ENCODE peak calls at places on chromosomes 2 and 18, in four cellular contexts. K is HepG2, S is K562, Y is GM12878. B is an unnamed sample.

GRCh38 chr2:106886916-106887758 is 1.2 kb upstream of the ST6GAL2 start:
- DNase-seq in K (no peak), S (no peak), Y (no peak), B (peak; percentile 14)

GRCh38 chr2:167381349-167381748 is 493.1 kb downstream of the XIRP2 start:
- DNase-seq in K (no peak), S (no peak), Y (no peak), B (no peak)

GRCh38 chr2:27209621-27210401 is 2.0 kb upstream of the ATRAID start:
- DNase-seq in K (peak; percentile 76), S (no peak), Y (no peak), B (no peak)

GRCh38 chr18:76528477-76529432 is 33.7 kb upstream of the ZNF516 start:
- DNase-seq in K (peak; percentile 50), S (no peak), Y (peak; percentile 13), B (no peak)

GRCh38 chr2:163465440-163465839 is 270.4 kb downstream of the FIGN start:
- DNase-seq in K (no peak), S (no peak), Y (no peak), B (no peak)

GRCh38 chr2:88187038-88187676 is 17.0 kb downstream of the THNSL2 start:
- DNase-seq in K (peak; percentile 70), S (peak; percentile 67), Y (no peak), B (peak; percentile 68)

GRCh38 chr2:11850082-11850481 is 103.7 kb downstream of the LPIN1 start:
- DNase-seq in K (no peak), S (no peak), Y (no peak), B (no peak)

GRCh38 chr18:79367989-79368388 is 27.7 kb upstream of the NFATC1 start:
- DNase-seq in K (no peak), S (no peak), Y (no peak), B (no peak)

GRCh38 chr2:143398701-143399260 is 269.6 kb downstream of the ARHGAP15 start:
- DNase-seq in K (no peak), S (no peak), Y (no peak), B (no peak)

GRCh38 chr2:126227250-126227649 is 428.7 kb upstream of the GYPC start:
- DNase-seq in K (no peak), S (no peak), Y (no peak), B (no peak)

GRCh38 chr2:35871672-35872071 is 483.9 kb upstream of the CRIM1 start:
- DNase-seq in K (peak; percentile 15), S (no peak), Y (no peak), B (peak; percentile 32)

GRCh38 chr2:1683297-1683696 is 61.0 kb downstream of the PXDN start:
- DNase-seq in K (no peak), S (no peak), Y (no peak), B (no peak)

GRCh38 chr2:134228493-134228903 is 25.4 kb upstream of the MGAT5 start:
- DNase-seq in K (peak; percentile 72), S (peak; percentile 37), Y (no peak), B (peak; percentile 20)

GRCh38 chr2:239748811-239749210 is 276.3 kb downstream of the NDUFA10 start:
- DNase-seq in K (no peak), S (no peak), Y (no peak), B (no peak)

GRCh38 chr2:86622878-86623548 is 652 bp downstream of the RNF103 start:
- DNase-seq in K (no peak), S (peak; percentile 77), Y (no peak), B (peak; percentile 33)

GRCh38 chr2:168160897-168161296 is 86.5 kb downstream of the STK39 start:
- DNase-seq in K (peak; percentile 60), S (peak; percentile 33), Y (no peak), B (peak; percentile 31)

GRCh38 chr18:74957588-74958224 is 251.2 kb downstream of the PTGR3 start:
- DNase-seq in K (no peak), S (no peak), Y (no peak), B (no peak)

GRCh38 chr2:100819365-100820345 is at the start of gene NPAS2:
- DNase-seq in K (peak; percentile 35), S (peak; percentile 18), Y (no peak), B (peak; percentile 67)

GRCh38 chr2:219997341-219997851 is 370.0 kb downstream of the SLC4A3 start:
- DNase-seq in K (no peak), S (peak; percentile 14), Y (no peak), B (peak; percentile 42)

GRCh38 chr2:197952540-197953202 is 148.3 kb downstream of the PLCL1 start:
- DNase-seq in K (no peak), S (no peak), Y (peak; percentile 24), B (no peak)
- TF ChIP-seq FOXM1 in K (no peak), S (no peak), Y (no peak), B (no peak)

GRCh38 chr2:173963323-173963816 is 1.8 kb downstream of the SP3 start:
- DNase-seq in K (peak; percentile 71), S (no peak), Y (no peak), B (peak; percentile 27)
- TF ChIP-seq FOXK2 in K (no peak), S (no peak), Y (no peak), B (no peak)

GRCh38 chr18:48663931-48664847 is 125.4 kb downstream of the CTIF start:
- DNase-seq in K (peak; percentile 42), S (peak; percentile 72), Y (no peak), B (peak; percentile 74)
- TF ChIP-seq BHLHE40 in K (peak; percentile 11), S (no peak), Y (no peak), B (no peak)

GRCh38 chr2:8682719-8683667 is 1.1 kb downstream of the ID2 start:
- DNase-seq in K (peak; percentile 72), S (no peak), Y (no peak), B (no peak)

GRCh38 chr2:8685697-8686358 is 4.0 kb downstream of the ID2 start:
- DNase-seq in K (peak; percentile 48), S (peak; percentile 83), Y (no peak), B (peak; percentile 73)

GRCh38 chr2:8684885-8685696 is 3.2 kb downstream of the ID2 start:
- DNase-seq in K (peak; percentile 59), S (peak; percentile 56), Y (no peak), B (no peak)

GRCh38 chr2:8681786-8682692 is at the start of gene ID2:
- DNase-seq in K (peak; percentile 99), S (peak; percentile 98), Y (peak; percentile 88), B (peak; percentile 93)

GRCh38 chr2:8684421-8684884 is 2.6 kb downstream of the ID2 start:
- DNase-seq in K (peak; percentile 63), S (peak; percentile 23), Y (peak; percentile 40), B (no peak)
- TF ChIP-seq FOXM1 in K (no peak), S (no peak), Y (no peak), B (no peak)

GRCh38 chr2:28545590-28546195 is 49.8 kb downstream of the PLB1 start:
- DNase-seq in K (peak; percentile 23), S (no peak), Y (no peak), B (no peak)

GRCh38 chr2:28543316-28544068 is 47.6 kb downstream of the PLB1 start:
- DNase-seq in K (no peak), S (no peak), Y (no peak), B (no peak)

GRCh38 chr2:28544915-28545589 is 49.2 kb downstream of the PLB1 start:
- DNase-seq in K (peak; percentile 85), S (no peak), Y (no peak), B (no peak)

GRCh38 chr2:28544405-28544914 is 48.6 kb downstream of the PLB1 start:
- DNase-seq in K (peak; percentile 92), S (no peak), Y (no peak), B (no peak)

GRCh38 chr2:28544069-28544346 is 48.1 kb downstream of the PLB1 start:
- DNase-seq in K (peak; percentile 15), S (no peak), Y (no peak), B (no peak)
- TF ChIP-seq FOXK2 in K (no peak), S (no peak), Y (no peak), B (no peak)

DNA sequence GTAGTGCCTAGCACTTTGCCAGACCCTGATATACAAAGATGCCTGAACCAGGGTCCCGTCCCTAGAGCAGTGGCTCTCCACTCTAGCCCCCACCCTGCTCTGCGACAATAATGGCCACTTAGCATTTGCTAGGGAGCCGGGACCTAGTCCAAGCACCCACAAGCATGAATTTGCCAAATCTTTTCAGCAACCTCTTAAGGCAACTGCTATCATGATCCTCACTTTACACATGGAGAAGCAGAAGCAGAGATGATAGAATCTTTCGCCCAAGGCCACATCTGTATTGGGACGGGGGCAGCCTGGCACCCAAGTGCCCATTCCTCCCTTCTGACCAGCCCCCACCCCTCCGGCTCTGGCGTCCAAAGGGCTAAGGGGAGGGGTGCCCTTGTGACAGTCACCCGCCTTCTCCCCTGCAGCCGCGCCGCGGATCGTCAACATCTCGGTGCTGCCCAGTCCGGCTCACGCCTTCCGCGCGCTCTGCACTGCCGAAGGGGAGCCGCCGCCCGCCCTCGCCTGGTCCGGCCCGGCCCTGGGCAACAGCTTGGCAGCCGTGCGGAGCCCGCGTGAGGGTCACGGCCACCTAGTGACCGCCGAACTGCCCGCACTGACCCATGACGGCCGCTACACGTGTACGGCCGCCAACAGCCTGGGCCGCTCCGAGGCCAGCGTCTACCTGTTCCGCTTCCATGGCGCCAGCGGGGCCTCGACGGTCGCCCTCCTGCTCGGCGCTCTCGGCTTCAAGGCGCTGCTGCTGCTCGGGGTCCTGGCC is 13.0 kb downstream of the SIGLEC15 start:
- DNase-seq in K (no peak), S (no peak), Y (no peak), B (no peak)
- TF ChIP-seq BHLHE40 in K (no peak), S (no peak), Y (no peak), B (no peak)

GRCh38 chr2:54666131-54666637 is 57.3 kb upstream of the EML6 start:
- DNase-seq in K (peak; percentile 37), S (no peak), Y (no peak), B (no peak)
- TF ChIP-seq FOXM1 in K (no peak), S (no peak), Y (no peak), B (no peak)

DNA sequence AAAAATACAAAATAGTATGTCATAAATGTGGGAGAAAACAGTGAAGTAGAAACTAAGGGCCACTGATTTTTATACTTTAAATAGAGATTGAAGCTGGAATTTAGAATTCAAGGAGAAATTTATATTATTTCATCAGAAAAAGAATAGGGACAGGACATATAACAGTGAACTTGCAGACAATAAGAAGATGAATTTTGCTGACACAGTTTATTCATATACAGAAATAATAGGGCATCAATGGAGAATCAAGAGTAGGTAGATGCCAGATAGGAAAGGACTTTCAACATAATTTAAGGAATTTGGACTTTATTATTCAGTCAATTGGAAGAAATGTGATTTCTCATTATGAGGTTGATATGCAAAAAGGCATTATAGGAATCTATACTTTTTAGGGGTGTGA is 118.9 kb upstream of the HNMT start:
- DNase-seq in K (no peak), S (no peak), Y (no peak), B (no peak)
- TF ChIP-seq FOXK2 in K (no peak), S (no peak), Y (no peak), B (no peak)

GRCh38 chr2:216535454-216535995 is 36.9 kb downstream of the RPL37A start:
- DNase-seq in K (peak; percentile 52), S (no peak), Y (no peak), B (no peak)
- TF ChIP-seq BHLHE40 in K (no peak), S (no peak), Y (no peak), B (no peak)